ENCODE peak calls at places on chromosomes 13 and 19, in four cellular contexts. R, B, M and V are unnamed samples.

GRCh38 chr13:30442854-30443379 is 20.6 kb downstream of the UBE2L5 start:
- DNase-seq in R (no peak), B (no peak), M (no peak), V (no peak)

GRCh38 chr13:33355470-33355869 is 69.9 kb upstream of the STARD13 start:
- DNase-seq in R (peak; percentile 85), B (no peak), M (no peak), V (no peak)

GRCh38 chr19:10604460-10604980 is 17.4 kb upstream of the AP1M2 start:
- DNase-seq in B (no peak), M (peak; percentile 65), R (no peak), V (no peak)

GRCh38 chr19:4811328-4812131 is 20.0 kb downstream of the TICAM1 start:
- DNase-seq in R (peak; percentile 77), M (peak; percentile 89), B (peak; percentile 88), V (peak; percentile 67)

GRCh38 chr19:48396010-48396870 is 2.8 kb downstream of the GRIN2D start:
- DNase-seq in M (no peak), B (no peak), R (no peak), V (no peak)

GRCh38 chr19:18588611-18589379 is at the start of gene REX1BD:
- DNase-seq in R (peak; percentile 88), M (peak; percentile 89), B (peak; percentile 95), V (peak; percentile 93)

GRCh38 chr13:47027797-47028437 is 131.1 kb upstream of the HTR2A start:
- DNase-seq in R (no peak), M (no peak), B (no peak), V (no peak)

GRCh38 chr19:55830656-55831055 is 1.1 kb downstream of the NLRP11 start:
- DNase-seq in M (no peak), B (no peak), R (no peak), V (no peak)

GRCh38 chr13:113665582-113666323 is 1.3 kb upstream of the GRK1 start:
- DNase-seq in R (no peak), M (peak; percentile 29), B (peak; percentile 37), V (no peak)

GRCh38 chr13:47437411-47437810 is 540.6 kb upstream of the HTR2A start:
- DNase-seq in M (no peak), R (no peak), B (no peak), V (no peak)

GRCh38 chr19:41431426-41432386 is 4.5 kb upstream of the B3GNT8 start:
- DNase-seq in B (no peak), R (peak; percentile 46), M (peak; percentile 57), V (no peak)

GRCh38 chr13:108859202-108860012 is 230.0 kb downstream of the MYO16 start:
- DNase-seq in B (no peak), M (no peak), R (peak; percentile 50), V (peak; percentile 70)

GRCh38 chr13:51068501-51068900 is 42.6 kb downstream of the C13orf42 start:
- DNase-seq in B (no peak), R (no peak), M (no peak), V (no peak)

GRCh38 chr13:20127563-20128458 is 33.0 kb downstream of the GJA3 start:
- DNase-seq in M (peak; percentile 80), B (peak; percentile 79), R (peak; percentile 65), V (peak; percentile 85)

DNA sequence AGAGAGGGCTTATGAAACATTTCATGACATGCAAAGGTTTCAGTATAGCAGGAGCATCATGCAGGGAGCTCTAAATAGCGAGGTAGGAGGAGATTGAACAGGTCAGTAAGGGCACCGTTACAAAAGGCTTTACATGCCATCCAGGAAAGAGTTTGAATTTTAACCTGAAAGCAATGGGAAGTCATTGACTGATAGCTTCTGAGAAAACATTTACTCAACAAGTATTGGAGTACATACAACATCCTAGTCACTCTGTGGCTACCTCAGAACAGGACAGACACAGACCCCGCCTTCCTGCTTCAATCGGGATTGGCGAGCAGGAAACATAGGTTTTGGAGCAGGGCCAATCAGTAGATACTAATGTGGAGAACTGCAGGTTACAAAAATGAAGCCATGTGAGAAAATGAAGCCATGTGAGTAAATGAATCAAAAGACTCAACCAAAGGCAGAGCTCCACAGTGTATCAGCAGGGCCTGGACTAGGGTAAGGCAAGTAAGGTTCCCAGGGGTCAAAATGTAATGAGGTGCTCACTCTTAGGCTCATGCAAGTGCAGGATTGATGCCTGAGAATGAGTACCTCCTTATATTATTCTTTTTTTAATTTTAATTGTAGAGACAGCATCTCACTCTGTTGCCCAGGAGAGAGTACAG is 46.8 kb upstream of the FNDC3A start:
- DNase-seq in B (no peak), R (no peak), M (no peak), V (no peak)
- H3K4me3 ChIP-seq in B (no peak overlapping the region), R (no peak overlapping the region), M (no peak overlapping the region), V (no peak overlapping the region)

DNA sequence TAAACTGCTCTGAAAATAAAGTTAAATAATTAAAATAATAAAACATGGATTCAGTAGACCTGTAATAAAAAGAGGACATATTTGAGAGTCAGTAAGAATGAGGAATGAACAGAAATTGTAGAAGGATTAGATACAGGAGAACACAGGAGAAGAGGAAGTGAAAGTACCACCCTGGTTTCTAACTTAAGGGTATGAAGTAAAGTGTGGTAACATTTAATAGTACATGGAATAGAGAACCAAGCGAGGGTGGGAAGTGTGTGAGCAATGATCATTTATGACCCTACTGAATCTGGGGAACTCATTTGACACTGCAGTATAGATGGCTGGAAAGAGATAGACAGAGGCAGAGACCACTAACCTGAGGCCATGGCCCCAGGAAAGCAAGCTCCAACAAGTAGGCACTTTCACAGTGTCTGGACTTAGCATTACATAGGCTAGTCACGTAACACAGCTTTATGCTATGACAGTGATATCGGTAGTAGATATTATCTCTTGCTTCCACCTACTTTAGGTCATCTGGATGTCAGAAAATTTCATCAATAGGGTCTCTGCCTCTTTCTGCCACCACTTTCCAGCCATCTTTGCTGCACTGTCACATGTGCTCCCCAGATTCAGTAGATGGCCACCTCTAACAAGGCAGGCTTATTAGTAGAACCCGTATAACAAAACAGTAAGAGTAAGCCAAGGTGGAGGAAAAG is 633.9 kb upstream of the MIR17HG start:
- DNase-seq in M (no peak), R (no peak), B (no peak), V (no peak)
- H3K27me3 ChIP-seq in M (no peaks in the 10 kb centered on the region), R (no peaks in the 10 kb centered on the region), B (no peaks in the 10 kb centered on the region), V (no peaks in the 10 kb centered on the region)

GRCh38 chr13:49329831-49330545 is 82.3 kb downstream of the CDADC1 start:
- DNase-seq in R (no peak), B (no peak), M (no peak), V (no peak)
- H3K4me3 ChIP-seq in R (no peak overlapping the region), B (no peak overlapping the region), M (no peak overlapping the region), V (no peak overlapping the region)

DNA sequence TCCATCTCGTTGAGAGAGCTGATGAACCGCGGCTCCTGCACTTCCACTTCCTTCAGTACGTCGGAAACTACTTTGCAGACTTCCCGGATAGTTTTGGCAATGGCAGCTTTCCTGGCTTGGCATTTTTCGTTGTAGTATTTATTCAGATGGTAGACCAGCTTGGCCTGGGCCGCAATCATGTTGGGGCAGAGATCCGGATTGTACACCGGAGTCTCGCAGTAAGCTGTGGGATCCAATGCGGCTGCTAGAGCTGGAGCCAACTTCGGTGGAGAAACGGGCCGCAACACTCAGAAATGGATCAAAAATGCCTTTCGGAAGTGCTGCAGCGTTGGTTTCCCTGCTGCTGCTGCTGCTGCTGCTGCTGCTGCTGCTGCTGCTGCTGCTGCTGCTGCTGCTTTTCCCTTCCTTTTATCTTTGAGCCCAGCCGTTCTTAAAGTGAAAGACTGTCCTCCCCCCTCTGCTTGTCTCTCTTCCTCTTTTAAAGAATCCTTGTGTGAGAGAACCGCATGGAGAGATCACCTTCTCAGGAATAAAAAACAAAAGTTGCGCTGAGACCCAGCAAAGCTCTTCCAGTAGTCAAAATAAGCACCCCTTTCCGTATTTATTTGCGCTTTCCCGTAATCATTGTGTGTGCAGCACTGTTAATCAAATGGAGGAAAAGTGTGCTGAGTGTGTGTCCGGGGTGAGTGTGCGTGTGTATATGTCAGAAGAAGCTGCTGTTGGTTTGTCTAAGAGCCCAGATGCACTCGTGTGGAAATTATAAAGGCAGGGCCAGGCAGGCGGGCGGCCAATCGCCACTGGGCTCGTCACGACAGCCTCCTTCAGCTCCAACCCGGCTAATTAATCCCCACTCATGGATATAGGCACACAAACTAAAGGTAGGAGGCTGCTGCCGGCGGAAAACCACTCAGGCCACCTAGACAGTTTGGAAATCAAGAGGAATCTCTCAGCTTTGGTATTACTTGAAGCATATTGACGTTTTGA is at the start of gene MAB21L1:
- DNase-seq in M (no peak), R (peak; percentile 37), B (no peak), V (peak; percentile 61)
- H3K27me3 ChIP-seq in M (peaks cover 69% of the 10 kb centered on the region), R (peaks cover 100% of the 10 kb centered on the region), B (no peaks in the 10 kb centered on the region), V (peaks cover 32% of the 10 kb centered on the region)

DNA sequence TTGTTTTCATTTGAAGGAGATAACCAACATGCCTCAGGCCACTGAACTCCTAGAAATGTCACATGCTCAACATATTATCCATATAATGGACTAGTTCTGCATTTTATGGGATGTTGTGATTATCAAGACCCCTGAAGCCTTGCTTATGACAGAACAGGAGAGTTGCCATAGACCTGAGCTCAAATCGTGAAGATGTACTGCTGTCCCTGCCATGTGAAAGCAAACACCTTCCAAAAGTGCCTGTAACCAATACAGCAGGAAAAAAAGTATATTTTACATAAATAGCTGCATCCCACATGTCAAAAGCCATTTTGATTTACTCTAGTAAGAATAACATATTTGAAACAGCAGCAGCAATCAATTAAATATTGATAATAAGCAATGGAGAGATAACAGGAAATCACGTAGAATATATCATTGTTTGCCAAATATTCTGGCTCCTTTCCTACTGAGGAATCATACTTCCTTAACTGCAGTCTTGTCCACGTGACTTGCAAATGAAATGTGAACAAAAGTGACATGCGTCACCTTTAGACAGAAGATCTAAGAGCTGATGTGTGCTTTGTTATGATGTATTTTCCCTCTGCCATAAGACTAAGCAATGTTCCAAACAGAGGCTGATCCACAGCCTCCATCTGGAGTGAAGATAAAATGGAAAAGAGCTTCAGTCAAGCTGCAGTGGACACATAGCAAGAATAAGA is 33.5 kb downstream of the SLC25A30 start:
- DNase-seq in B (no peak), M (no peak), R (no peak), V (no peak)
- H3K4me3 ChIP-seq in B (no peak overlapping the region), M (no peak overlapping the region), R (no peak overlapping the region), V (no peak overlapping the region)

GRCh38 chr19:28598861-28599260 is 614.1 kb downstream of the UQCRFS1 start:
- DNase-seq in M (no peak), R (no peak), B (no peak), V (no peak)
- H3K27me3 ChIP-seq in M (no peaks in the 10 kb centered on the region), R (no peaks in the 10 kb centered on the region), B (no peaks in the 10 kb centered on the region), V (no peaks in the 10 kb centered on the region)